ENCODE peak calls at places on chromosomes 5 and 9, in five cellular contexts. One of them, this sample, is unnamed.

GRCh38 chr9:111853450-111853827 is 43.2 kb upstream of the UGCG start:
- DNase-seq in B cell: no peak
- DNase-seq in astrocyte of the spinal cord: no peak
- DNase-seq in endodermal cell: no peak
- DNase-seq in Caco-2: no peak
- DNase-seq in this sample: no peak

GRCh38 chr9:35357826-35358225 is 132.1 kb upstream of the RUSC2 start:
- DNase-seq in B cell: no peak
- DNase-seq in astrocyte of the spinal cord: no peak
- DNase-seq in endodermal cell: no peak
- DNase-seq in Caco-2: no peak
- DNase-seq in this sample: no peak

GRCh38 chr5:124478139-124478737 is 268.2 kb downstream of the ZNF608 start:
- DNase-seq in B cell: no peak
- DNase-seq in astrocyte of the spinal cord: no peak
- DNase-seq in endodermal cell: no peak
- DNase-seq in Caco-2: no peak
- DNase-seq in this sample: no peak

GRCh38 chr5:74069741-74070140 is 443.7 kb downstream of the ARHGEF28 start:
- DNase-seq in B cell: no peak
- DNase-seq in astrocyte of the spinal cord: no peak
- DNase-seq in endodermal cell: no peak
- DNase-seq in Caco-2: no peak
- DNase-seq in this sample: no peak

GRCh38 chr9:71743884-71744283 is 24.4 kb downstream of the CEMIP2 start:
- DNase-seq in B cell: no peak
- DNase-seq in astrocyte of the spinal cord: no peak
- DNase-seq in endodermal cell: no peak
- DNase-seq in Caco-2: no peak
- DNase-seq in this sample: no peak

GRCh38 chr9:91034976-91035824 is 233.6 kb downstream of the SYK start:
- DNase-seq in B cell: no peak
- DNase-seq in astrocyte of the spinal cord: no peak
- DNase-seq in endodermal cell: no peak
- DNase-seq in Caco-2: no peak
- DNase-seq in this sample: peak; percentile 39

GRCh38 chr9:12968093-12968492 is 193.3 kb downstream of the LURAP1L start:
- DNase-seq in B cell: no peak
- DNase-seq in astrocyte of the spinal cord: no peak
- DNase-seq in endodermal cell: no peak
- DNase-seq in Caco-2: no peak
- DNase-seq in this sample: no peak

GRCh38 chr9:70340572-70340971 is 73.9 kb downstream of the KLF9 start:
- DNase-seq in B cell: no peak
- DNase-seq in astrocyte of the spinal cord: peak; percentile 55
- DNase-seq in endodermal cell: no peak
- DNase-seq in Caco-2: no peak
- DNase-seq in this sample: peak; percentile 32

GRCh38 chr9:16002816-16003215 is 450.0 kb downstream of the CCDC171 start:
- DNase-seq in B cell: no peak
- DNase-seq in astrocyte of the spinal cord: peak; percentile 22
- DNase-seq in endodermal cell: no peak
- DNase-seq in Caco-2: no peak
- DNase-seq in this sample: no peak

GRCh38 chr5:138966236-138966985 is 91.3 kb upstream of the LRRTM2 start:
- DNase-seq in B cell: no peak
- DNase-seq in astrocyte of the spinal cord: no peak
- DNase-seq in endodermal cell: no peak
- DNase-seq in Caco-2: no peak
- DNase-seq in this sample: no peak

GRCh38 chr5:18517641-18518380 is 883.6 kb downstream of the TAF11L14 start:
- DNase-seq in B cell: no peak
- DNase-seq in astrocyte of the spinal cord: no peak
- DNase-seq in endodermal cell: no peak
- DNase-seq in Caco-2: no peak
- DNase-seq in this sample: no peak

GRCh38 chr9:129602598-129603415 is 18.1 kb downstream of the C9orf50 start:
- DNase-seq in B cell: no peak
- DNase-seq in astrocyte of the spinal cord: no peak
- DNase-seq in endodermal cell: peak; percentile 81
- DNase-seq in Caco-2: no peak
- DNase-seq in this sample: peak; percentile 46

GRCh38 chr9:124794902-124795491 is 18.1 kb downstream of the OLFML2A start:
- DNase-seq in B cell: no peak
- DNase-seq in astrocyte of the spinal cord: no peak
- DNase-seq in endodermal cell: no peak
- DNase-seq in Caco-2: peak; percentile 62
- DNase-seq in this sample: no peak
- TF ChIP-seq CTCF in B cell: no peak
- TF ChIP-seq CTCF in astrocyte of the spinal cord: no peak
- TF ChIP-seq CTCF in endodermal cell: peak; percentile 52
- TF ChIP-seq CTCF in Caco-2: peak; percentile 50
- TF ChIP-seq CTCF in this sample: no peak

GRCh38 chr5:77514457-77514856 is 22.3 kb upstream of the WDR41 start:
- DNase-seq in B cell: no peak
- DNase-seq in astrocyte of the spinal cord: no peak
- DNase-seq in endodermal cell: no peak
- DNase-seq in Caco-2: no peak
- DNase-seq in this sample: no peak

GRCh38 chr5:77518304-77518703 is 26.2 kb upstream of the WDR41 start:
- DNase-seq in B cell: no peak
- DNase-seq in astrocyte of the spinal cord: no peak
- DNase-seq in endodermal cell: no peak
- DNase-seq in Caco-2: no peak
- DNase-seq in this sample: no peak
- TF ChIP-seq CTCF in B cell: no peak
- TF ChIP-seq CTCF in astrocyte of the spinal cord: peak; percentile 12
- TF ChIP-seq CTCF in endodermal cell: peak; percentile 75
- TF ChIP-seq CTCF in Caco-2: peak; percentile 33
- TF ChIP-seq CTCF in this sample: no peak

GRCh38 chr5:36787365-36787764 is 89.2 kb upstream of the NIPBL start:
- DNase-seq in B cell: no peak
- DNase-seq in astrocyte of the spinal cord: no peak
- DNase-seq in endodermal cell: no peak
- DNase-seq in Caco-2: peak; percentile 6
- DNase-seq in this sample: no peak
- TF ChIP-seq CTCF in B cell: no peak
- TF ChIP-seq CTCF in astrocyte of the spinal cord: no peak
- TF ChIP-seq CTCF in endodermal cell: no peak
- TF ChIP-seq CTCF in Caco-2: no peak
- TF ChIP-seq CTCF in this sample: no peak

GRCh38 chr5:7753596-7753995 is 97.3 kb downstream of the CFAP90 start:
- DNase-seq in B cell: no peak
- DNase-seq in astrocyte of the spinal cord: no peak
- DNase-seq in endodermal cell: no peak
- DNase-seq in Caco-2: no peak
- DNase-seq in this sample: no peak
- TF ChIP-seq CTCF in B cell: no peak
- TF ChIP-seq CTCF in astrocyte of the spinal cord: no peak
- TF ChIP-seq CTCF in endodermal cell: no peak
- TF ChIP-seq CTCF in Caco-2: no peak
- TF ChIP-seq CTCF in this sample: no peak

DNA sequence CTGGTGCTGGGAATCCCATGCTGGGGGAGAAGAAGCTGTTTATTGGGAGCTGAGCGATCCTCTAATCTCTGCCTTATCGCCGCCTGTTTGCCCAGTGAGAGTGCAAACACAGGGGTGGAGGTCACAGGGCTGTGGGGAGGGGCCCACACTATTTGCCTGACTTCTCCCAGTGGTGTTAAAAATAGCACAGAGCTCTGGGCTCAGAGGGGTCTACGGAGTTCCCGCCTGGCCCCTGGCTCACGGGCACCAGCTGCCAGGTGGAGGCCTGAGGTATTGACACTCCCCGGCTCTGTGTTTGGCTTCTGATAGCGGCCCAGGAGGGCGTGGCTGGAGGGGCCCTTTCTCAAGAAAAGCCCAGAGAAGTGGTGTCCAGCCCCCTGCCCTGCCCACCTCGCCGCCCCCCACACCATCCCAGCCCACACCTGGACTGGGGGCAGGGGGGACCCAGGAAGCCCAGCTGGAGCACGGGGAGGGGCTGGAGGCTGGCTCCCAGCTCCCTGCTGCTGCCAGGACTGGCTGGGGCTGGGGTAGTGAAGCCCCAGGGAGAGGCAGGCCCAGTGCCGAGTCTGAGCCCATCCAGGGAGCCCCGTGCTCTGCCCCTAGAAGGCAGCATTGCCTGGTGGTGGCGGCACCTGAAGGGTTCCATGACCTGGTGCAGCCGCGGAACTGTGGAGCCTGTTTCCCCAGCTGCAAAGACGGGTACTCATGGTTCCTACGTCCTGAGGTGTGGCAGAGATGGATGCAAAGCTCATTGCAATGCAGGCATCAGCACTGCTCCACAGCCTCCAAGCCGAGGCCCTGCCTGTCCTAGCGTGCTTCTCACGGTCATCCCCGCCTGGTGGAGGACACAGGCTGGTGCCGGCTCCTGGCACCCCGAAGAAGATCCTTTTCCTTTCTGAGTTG is 35.7 kb upstream of the EGFL7 start:
- DNase-seq in B cell: no peak
- DNase-seq in astrocyte of the spinal cord: no peak
- DNase-seq in endodermal cell: peak; percentile 84
- DNase-seq in Caco-2: peak; percentile 88
- DNase-seq in this sample: no peak
- TF ChIP-seq CTCF in B cell: no peak
- TF ChIP-seq CTCF in astrocyte of the spinal cord: no peak
- TF ChIP-seq CTCF in endodermal cell: peak; percentile 58
- TF ChIP-seq CTCF in Caco-2: no peak
- TF ChIP-seq CTCF in this sample: no peak

DNA sequence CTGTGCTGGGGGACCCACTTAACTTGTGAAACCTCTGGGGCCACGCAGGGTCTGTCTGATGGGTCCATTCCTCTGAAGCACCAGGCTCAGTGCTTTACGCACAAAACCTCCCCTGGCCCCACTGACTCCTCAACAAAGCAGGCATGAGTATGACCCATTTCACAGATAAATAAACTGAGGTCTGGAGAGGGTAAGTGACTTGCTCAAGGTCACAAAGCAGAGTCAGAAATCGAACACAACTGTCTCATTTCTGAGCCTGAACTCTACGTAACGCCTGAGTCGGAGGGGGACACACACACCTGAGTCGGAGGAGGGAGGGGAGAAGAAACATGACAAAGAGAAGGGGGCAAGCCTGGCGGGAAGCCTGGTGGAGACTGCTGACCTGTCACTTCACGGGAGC is 48.0 kb upstream of the RAPGEF1 start:
- DNase-seq in B cell: no peak
- DNase-seq in astrocyte of the spinal cord: no peak
- DNase-seq in endodermal cell: no peak
- DNase-seq in Caco-2: no peak
- DNase-seq in this sample: no peak
- TF ChIP-seq CTCF in B cell: no peak
- TF ChIP-seq CTCF in astrocyte of the spinal cord: no peak
- TF ChIP-seq CTCF in endodermal cell: no peak
- TF ChIP-seq CTCF in Caco-2: no peak
- TF ChIP-seq CTCF in this sample: no peak

DNA sequence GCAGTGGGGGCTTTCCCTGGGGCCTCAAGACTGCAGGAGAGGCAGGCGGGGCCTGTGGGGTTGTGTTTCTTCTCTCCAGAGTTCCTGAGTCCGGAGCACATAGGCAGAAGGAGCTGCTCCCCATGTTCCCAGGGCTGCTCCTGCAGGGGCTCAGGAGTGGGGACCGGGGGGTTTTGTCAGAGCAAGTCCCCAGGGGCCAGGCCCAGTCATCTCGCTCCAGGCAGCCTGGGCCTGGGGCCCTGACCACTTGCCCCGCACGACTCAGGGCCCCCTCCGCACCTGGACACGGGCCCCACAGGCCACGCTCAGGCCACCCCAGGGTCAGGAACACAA is 22.0 kb upstream of the SLC6A19 start:
- DNase-seq in B cell: no peak
- DNase-seq in astrocyte of the spinal cord: no peak
- DNase-seq in endodermal cell: no peak
- DNase-seq in Caco-2: no peak
- DNase-seq in this sample: no peak
- TF ChIP-seq CTCF in B cell: no peak
- TF ChIP-seq CTCF in astrocyte of the spinal cord: no peak
- TF ChIP-seq CTCF in endodermal cell: no peak
- TF ChIP-seq CTCF in Caco-2: no peak
- TF ChIP-seq CTCF in this sample: no peak

DNA sequence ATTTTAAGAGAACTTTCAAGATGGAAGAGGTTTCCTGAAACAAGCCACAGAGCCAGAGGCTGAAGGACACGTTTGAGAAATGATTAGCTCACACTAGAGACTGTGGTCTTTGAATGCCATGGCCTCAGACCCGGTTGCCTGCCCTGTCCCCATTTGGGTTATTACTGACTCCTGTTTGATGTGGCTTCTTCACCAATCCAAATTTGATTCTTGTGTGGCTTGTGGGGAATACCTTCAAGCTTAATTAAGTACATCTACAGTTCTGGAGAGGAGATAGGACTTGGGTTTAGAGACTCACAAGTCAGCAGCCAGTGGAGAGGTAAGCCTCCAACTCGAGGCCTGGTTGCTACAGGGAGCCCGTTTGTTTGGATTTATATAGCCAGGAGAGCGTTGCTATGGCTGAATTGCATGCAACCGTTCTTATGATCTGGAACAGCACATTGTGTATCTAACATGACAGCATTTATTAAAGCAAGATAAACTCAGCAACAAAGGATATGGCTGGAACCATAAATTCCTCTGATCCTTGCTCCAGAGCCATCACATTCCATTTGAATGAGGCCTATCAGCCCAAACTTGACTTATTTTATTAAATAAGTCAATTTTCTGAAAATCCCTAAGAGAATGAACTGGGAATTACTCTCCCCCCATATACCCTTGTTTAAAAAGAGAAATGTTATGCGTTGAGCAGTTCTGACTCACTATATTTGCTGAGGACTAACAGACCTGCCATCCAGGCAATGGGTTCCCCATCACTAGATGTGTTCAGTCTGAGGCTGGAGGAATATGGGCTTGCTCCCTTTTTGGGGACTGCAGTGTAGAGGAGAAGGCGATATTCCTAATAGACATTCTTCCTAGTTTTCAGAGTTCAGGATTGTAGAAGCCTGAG is 88.4 kb upstream of the TNFSF8 start:
- DNase-seq in B cell: no peak
- DNase-seq in astrocyte of the spinal cord: peak; percentile 75
- DNase-seq in endodermal cell: no peak
- DNase-seq in Caco-2: peak; percentile 46
- DNase-seq in this sample: no peak
- TF ChIP-seq CTCF in B cell: no peak
- TF ChIP-seq CTCF in astrocyte of the spinal cord: no peak
- TF ChIP-seq CTCF in endodermal cell: no peak
- TF ChIP-seq CTCF in Caco-2: no peak
- TF ChIP-seq CTCF in this sample: no peak

GRCh38 chr9:3431890-3432289 is 93.9 kb downstream of the RFX3 start:
- DNase-seq in B cell: no peak
- DNase-seq in astrocyte of the spinal cord: no peak
- DNase-seq in endodermal cell: no peak
- DNase-seq in Caco-2: no peak
- DNase-seq in this sample: no peak
- TF ChIP-seq CTCF in B cell: no peak
- TF ChIP-seq CTCF in astrocyte of the spinal cord: no peak
- TF ChIP-seq CTCF in endodermal cell: no peak
- TF ChIP-seq CTCF in Caco-2: no peak
- TF ChIP-seq CTCF in this sample: no peak

This sample was measured in GM13976.